ENCODE peak calls at places on chromosome 15, in four cellular contexts. E is cardiac muscle cell, J is H9, V is mesothelial cell of epicardium. W is an unnamed sample.

GRCh38 chr15:78454992-78455391 is 17.0 kb downstream of the IREB2 start:
- DNase-seq in E (no peak), J (no peak), V (no peak), W (no peak)

GRCh38 chr15:91146728-91147127 is 46.7 kb downstream of the SV2B start:
- DNase-seq in E (no peak), J (no peak), V (no peak), W (no peak)

GRCh38 chr15:52790941-52791751 is 1.0 kb upstream of the ONECUT1 start:
- DNase-seq in E (peak), J (peak), V (no peak), W (no peak)

GRCh38 chr15:66654718-66655375 is 47.2 kb upstream of the SMAD6 start:
- DNase-seq in E (peak), J (no peak), V (no peak), W (no peak)

GRCh38 chr15:91065505-91065904 is 34.6 kb upstream of the SV2B start:
- DNase-seq in E (no peak), J (no peak), V (no peak), W (no peak)

GRCh38 chr15:75646944-75647364 is 758 bp upstream of the SNX33 start:
- DNase-seq in E (no peak), J (peak), V (no peak), W (no peak)

GRCh38 chr15:61228025-61228901 is 839 bp downstream of the RORA start:
- DNase-seq in E (peak), J (peak), V (peak), W (no peak)

GRCh38 chr15:49424954-49425353 is 1.9 kb downstream of the FGF7 start:
- DNase-seq in E (no peak), J (no peak), V (no peak), W (no peak)

GRCh38 chr15:43273243-43273642 is 6.5 kb upstream of the TGM5 start:
- DNase-seq in E (no peak), J (no peak), V (no peak), W (no peak)

GRCh38 chr15:101325263-101326025 is 30.4 kb upstream of the SNRPA1 start:
- DNase-seq in E (no peak), J (peak), V (no peak), W (no peak)

GRCh38 chr15:58182460-58183163 is 44.4 kb downstream of the AQP9 start:
- DNase-seq in E (peak), J (peak), V (peak), W (no peak)

GRCh38 chr15:88401269-88401971 is 65.8 kb downstream of the MRPL46 start:
- DNase-seq in E (no peak), J (no peak), V (no peak), W (no peak)

GRCh38 chr15:74060251-74060650 is 22.1 kb downstream of the GOLGA6A start:
- DNase-seq in E (no peak), J (no peak), V (no peak), W (no peak)

GRCh38 chr15:85421116-85421925 is 40.9 kb downstream of the AKAP13 start:
- DNase-seq in E (peak), J (no peak), V (no peak), W (no peak)

GRCh38 chr15:56913670-56914069 is 4.8 kb upstream of the TCF12 start:
- DNase-seq in E (peak), J (no peak), V (no peak), W (no peak)

GRCh38 chr15:43779016-43779415 is 2.2 kb upstream of the ELL3 start:
- DNase-seq in E (no peak), J (no peak), V (no peak), W (no peak)

GRCh38 chr15:100112061-100112420 is 229.7 kb downstream of the ADAMTS17 start:
- DNase-seq in E (no peak), J (no peak), V (no peak), W (no peak)

GRCh38 chr15:74776851-74777768 is 4.8 kb upstream of the CSK start:
- DNase-seq in E (peak), J (peak), V (no peak), W (no peak)

GRCh38 chr15:63887630-63888029 is 53.9 kb upstream of the HERC1 start:
- DNase-seq in E (no peak), J (no peak), V (no peak), W (no peak)

GRCh38 chr15:89670985-89671560 is 8.1 kb downstream of the PLIN1 start:
- DNase-seq in E (no peak), J (no peak), V (no peak), W (no peak)

GRCh38 chr15:56124391-56124790 is 119.3 kb downstream of the RFX7 start:
- DNase-seq in E (no peak), J (no peak), V (no peak), W (no peak)

GRCh38 chr15:52794665-52795463 is 4.7 kb upstream of the ONECUT1 start:
- DNase-seq in E (no peak), J (no peak), V (no peak), W (no peak)

GRCh38 chr15:99718421-99718820 is 14.8 kb downstream of the LYSMD4 start:
- DNase-seq in E (no peak), J (no peak), V (no peak), W (no peak)

GRCh38 chr15:66872394-66872793 is 170.4 kb downstream of the SMAD6 start:
- DNase-seq in E (peak), J (no peak), V (no peak), W (no peak)

GRCh38 chr15:57090460-57090859 is 172.0 kb downstream of the TCF12 start:
- DNase-seq in E (no peak), J (no peak), V (no peak), W (no peak)

GRCh38 chr15:73517566-73517965 is 74.6 kb downstream of the REC114 start:
- DNase-seq in E (no peak), J (no peak), V (no peak), W (no peak)

GRCh38 chr15:35362195-35362829 is 183.7 kb downstream of the DPH6 start:
- DNase-seq in E (peak), J (no peak), V (no peak), W (no peak)

GRCh38 chr15:70275461-70276138 is 177.9 kb upstream of the TLE3 start:
- DNase-seq in E (no peak), J (no peak), V (no peak), W (no peak)

GRCh38 chr15:101093959-101094358 is 157.9 kb downstream of the CHSY1 start:
- DNase-seq in E (no peak), J (no peak), V (no peak), W (no peak)

GRCh38 chr15:60822403-60822802 is 343.5 kb upstream of the ICE2 start:
- DNase-seq in E (no peak), J (no peak), V (no peak), W (no peak)

GRCh38 chr15:90594297-90594696 is 64.6 kb downstream of the CRTC3 start:
- DNase-seq in E (no peak), J (no peak), V (no peak), W (no peak)

GRCh38 chr15:58232273-58233065 is 94.3 kb downstream of the AQP9 start:
- DNase-seq in E (no peak), J (no peak), V (no peak), W (no peak)

GRCh38 chr15:69976366-69976994 is 121.2 kb downstream of the TLE3 start:
- DNase-seq in E (peak), J (peak), V (peak), W (peak)

GRCh38 chr15:89101302-89102191 is 13.3 kb downstream of the ABHD2 start:
- DNase-seq in E (peak), J (no peak), V (no peak), W (peak)

GRCh38 chr15:43260011-43260615 is 6.6 kb downstream of the TGM5 start:
- DNase-seq in E (no peak), J (no peak), V (no peak), W (no peak)

GRCh38 chr15:76196286-76196948 is 114.9 kb downstream of the ETFA start:
- DNase-seq in E (peak), J (no peak), V (no peak), W (peak)

GRCh38 chr15:90058308-90058707 is 44.0 kb downstream of the IDH2 start:
- DNase-seq in E (no peak), J (no peak), V (no peak), W (no peak)

GRCh38 chr15:39918688-39919385 is 1.2 kb downstream of the GPR176 start:
- DNase-seq in E (peak), J (no peak), V (no peak), W (no peak)
- TF ChIP-seq CTCF in E (no peak), J (no peak), V (no peak), W (no peak)

GRCh38 chr15:40150163-40150925 is 10.5 kb upstream of the BUB1B start:
- DNase-seq in E (peak), J (no peak), V (no peak), W (peak)
- TF ChIP-seq CTCF in E (no peak), J (no peak), V (no peak), W (no peak)

GRCh38 chr15:25331860-25332259 is 107.0 kb downstream of the UBE3A start:
- DNase-seq in E (no peak), J (no peak), V (no peak), W (no peak)
- TF ChIP-seq CTCF in E (no peak), J (no peak), V (no peak), W (no peak)

GRCh38 chr15:68335251-68335650 is 57.7 kb downstream of the FEM1B start:
- DNase-seq in E (no peak), J (no peak), V (no peak), W (no peak)
- TF ChIP-seq CTCF in E (no peak), J (no peak), V (no peak), W (no peak)

GRCh38 chr15:94135748-94136147 is 95.6 kb upstream of the MCTP2 start:
- DNase-seq in E (no peak), J (no peak), V (no peak), W (no peak)
- TF ChIP-seq CTCF in E (no peak), J (peak), V (no peak), W (no peak)

DNA sequence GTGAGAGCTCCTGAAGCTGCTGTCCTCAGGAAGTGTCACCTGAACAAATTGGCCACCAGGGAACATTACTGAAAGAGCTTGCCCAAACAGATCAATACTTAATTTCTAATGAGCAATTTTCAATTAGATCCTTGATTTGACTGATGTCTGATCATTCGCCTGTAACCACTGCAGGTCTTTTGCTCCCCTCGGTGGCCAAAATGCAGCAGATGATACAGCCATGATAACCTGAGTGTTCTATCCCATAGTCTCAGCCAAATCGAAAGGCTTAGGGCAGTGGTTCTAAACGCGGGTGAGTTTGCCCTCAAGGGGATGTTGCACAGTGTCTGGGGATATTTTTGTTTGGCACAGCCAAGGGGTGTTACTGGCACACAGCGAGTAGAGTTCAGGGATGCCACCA is 57.7 kb upstream of the MEX3B start:
- DNase-seq in E (no peak), J (no peak), V (no peak), W (no peak)
- TF ChIP-seq CTCF in E (no peak), J (peak), V (no peak), W (no peak)

DNA sequence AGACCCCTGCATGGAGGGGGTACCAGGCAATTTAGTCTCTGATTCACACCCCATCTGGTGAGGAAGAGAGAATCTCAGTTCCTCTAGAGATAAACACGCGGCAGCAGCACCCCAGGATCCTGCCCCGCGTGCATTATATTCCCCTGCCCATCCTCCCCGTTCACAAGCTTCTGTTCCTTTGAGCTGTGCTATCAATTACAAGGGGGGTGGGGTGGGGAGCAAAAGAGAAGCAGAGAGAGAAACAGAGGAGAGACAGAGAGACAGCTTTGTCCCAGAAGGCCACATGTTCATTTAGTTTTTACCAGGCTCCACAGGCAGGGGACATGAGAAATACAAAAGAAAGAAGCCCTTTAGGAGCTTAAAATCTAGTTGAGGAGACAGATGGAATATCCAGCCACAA is 9.2 kb downstream of the IGDCC3 start:
- DNase-seq in E (no peak), J (peak), V (no peak), W (no peak)
- TF ChIP-seq CTCF in E (no peak), J (no peak), V (no peak), W (no peak)

GRCh38 chr15:40353697-40354096 is 2.9 kb downstream of the PHGR1 start:
- DNase-seq in E (no peak), J (no peak), V (no peak), W (no peak)

GRCh38 chr15:40357246-40357645 is 773 bp upstream of the DISP2 start:
- DNase-seq in E (no peak), J (no peak), V (no peak), W (no peak)

GRCh38 chr15:40355976-40356585 is 1.9 kb upstream of the DISP2 start:
- DNase-seq in E (peak), J (no peak), V (no peak), W (no peak)

GRCh38 chr15:40352221-40352901 is 1.5 kb downstream of the PHGR1 start:
- DNase-seq in E (no peak), J (no peak), V (no peak), W (no peak)

DNA sequence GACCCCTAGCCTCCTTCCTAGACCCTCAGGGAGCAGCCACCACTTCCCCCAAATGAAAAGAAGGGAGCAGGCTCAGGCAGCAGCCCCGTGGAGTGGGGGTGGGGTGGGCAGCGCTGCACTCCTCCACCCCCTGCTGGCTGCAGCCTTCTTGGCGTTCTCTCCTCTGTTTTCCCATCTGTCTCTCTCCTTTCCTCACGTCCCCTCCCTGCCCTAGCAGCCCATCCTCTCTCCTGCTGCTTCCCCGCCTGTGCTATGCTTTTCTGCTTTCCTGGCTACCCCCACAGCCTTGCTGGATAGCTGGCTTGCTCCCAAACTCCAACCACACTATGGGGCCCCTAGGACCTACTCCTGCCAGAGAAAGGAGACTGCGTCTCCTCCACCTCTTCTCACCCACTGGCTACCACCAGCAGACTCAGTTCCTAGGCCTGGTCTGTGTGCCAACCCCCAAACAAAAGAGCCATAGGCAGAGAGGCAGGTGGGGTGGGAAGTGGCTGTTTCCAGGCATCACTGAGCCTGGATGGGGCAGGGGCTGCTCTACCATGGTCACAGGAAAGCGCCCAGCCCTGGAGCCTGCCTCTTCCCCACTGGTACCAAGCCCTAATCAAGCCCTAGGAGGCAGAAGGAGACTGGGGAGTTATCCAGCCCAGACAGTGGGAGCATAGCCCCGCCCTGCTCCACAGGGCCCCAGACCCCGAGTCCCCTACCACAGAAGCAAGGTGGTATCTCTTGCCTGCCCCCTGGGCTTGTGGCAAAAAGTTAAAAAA is 3.4 kb upstream of the DISP2 start:
- DNase-seq in E (peak), J (peak), V (no peak), W (no peak)
- TF ChIP-seq CTCF in E (peak), J (peak), V (no peak), W (peak)

DNA sequence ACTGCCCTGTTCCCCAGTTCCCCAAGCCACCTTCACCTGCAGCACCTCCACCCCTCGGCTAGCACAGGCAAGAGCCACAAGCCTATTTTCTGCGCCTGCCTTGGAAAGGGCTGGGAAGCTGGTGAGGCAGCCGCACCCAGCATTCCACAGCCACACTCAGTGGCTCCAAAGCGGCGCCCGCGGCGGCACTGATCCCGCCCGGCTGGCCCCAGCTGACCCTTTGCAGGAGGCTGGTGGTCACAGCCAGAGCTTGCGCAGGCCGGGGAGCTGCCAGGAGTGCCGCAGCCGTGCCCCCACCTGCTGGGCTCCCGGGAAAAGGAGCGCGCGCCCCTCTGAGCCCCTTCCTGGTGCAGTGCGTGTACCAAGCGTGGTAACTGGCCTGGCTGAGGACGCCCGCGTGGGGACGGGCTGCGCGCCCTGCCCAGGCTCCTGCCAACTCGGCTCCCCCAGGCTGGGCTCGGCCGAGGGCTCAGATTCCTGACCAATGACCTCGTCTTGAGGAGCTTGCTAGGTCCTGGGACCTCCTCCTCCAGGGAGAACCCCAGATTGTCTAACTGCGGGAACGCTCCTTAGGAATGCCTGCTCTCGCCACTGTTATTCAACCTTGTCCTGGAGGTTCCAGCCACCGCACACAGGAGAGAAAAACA is 13.3 kb downstream of the GRAMD2A start:
- DNase-seq in E (peak), J (peak), V (no peak), W (no peak)
- TF ChIP-seq CTCF in E (no peak), J (no peak), V (no peak), W (no peak)

GRCh38 chr15:98532063-98532462 is 116.3 kb upstream of the IGF1R start:
- DNase-seq in E (no peak), J (no peak), V (no peak), W (no peak)

GRCh38 chr15:98530570-98530969 is 117.8 kb upstream of the IGF1R start:
- DNase-seq in E (no peak), J (no peak), V (no peak), W (no peak)

GRCh38 chr15:98526094-98526493 is 122.2 kb upstream of the IGF1R start:
- DNase-seq in E (no peak), J (no peak), V (no peak), W (no peak)

GRCh38 chr15:98528056-98528725 is 120.1 kb upstream of the IGF1R start:
- DNase-seq in E (no peak), J (no peak), V (no peak), W (no peak)

DNA sequence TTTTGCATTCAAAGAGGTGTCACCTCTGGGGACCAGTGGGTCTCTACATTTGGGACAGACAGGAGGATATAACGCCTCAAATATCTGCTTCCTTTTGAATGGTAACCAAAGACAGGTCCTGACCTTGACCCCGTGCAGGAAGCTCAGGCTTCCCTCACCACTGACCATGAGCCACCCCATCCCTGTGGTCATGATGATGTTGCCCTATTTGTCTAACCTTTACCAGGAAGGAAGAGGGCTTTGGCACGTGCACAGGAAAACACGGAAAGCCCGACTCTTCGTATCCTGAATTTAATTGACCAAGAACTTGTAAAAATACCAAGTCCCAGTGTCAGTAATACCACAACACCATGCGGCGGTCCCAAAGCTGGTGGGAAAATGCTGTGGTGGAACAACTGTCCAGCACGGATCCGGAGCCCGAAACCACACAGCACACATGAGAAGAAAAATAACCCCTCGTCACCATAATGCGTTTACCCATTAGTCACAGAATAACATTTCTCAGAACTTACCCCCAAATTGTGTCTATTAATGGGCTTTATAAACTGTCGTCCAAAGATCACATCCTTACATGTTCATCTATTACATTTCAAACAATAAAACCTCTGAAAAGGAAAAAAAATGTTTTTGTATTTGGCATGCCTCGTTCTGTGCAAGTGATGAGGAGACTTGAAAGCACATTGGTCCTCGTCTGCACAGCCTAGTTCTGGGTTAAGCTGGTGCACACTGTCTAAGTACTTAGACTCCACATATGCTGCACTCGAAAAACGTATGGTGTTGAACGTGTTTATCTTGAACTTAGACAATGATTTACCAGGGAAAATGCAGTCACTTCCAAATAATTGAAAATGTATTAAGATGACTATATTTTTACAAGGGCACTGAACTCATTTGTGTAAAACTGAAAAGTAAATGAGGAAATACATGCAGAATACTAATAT is 118.9 kb upstream of the IGF1R start:
- DNase-seq in E (no peak), J (no peak), V (no peak), W (no peak)
- TF ChIP-seq CTCF in E (no peak), J (no peak), V (no peak), W (no peak)